ENCODE peak calls at places on chromosomes 5 and 9, in four cellular contexts. One of them, this sample, is unnamed.

GRCh38 chr9:69218166-69218565 is 44.1 kb downstream of the TJP2 start:
- DNase-seq in skeletal muscle cell: no peak
- DNase-seq in small intestine: no peak
- DNase-seq in cardiac fibroblast: no peak
- DNase-seq in this sample: no peak

GRCh38 chr5:765948-766631 is 18.4 kb downstream of the ZDHHC11B start:
- DNase-seq in cardiac fibroblast: no peak
- DNase-seq in skeletal muscle cell: no peak
- DNase-seq in small intestine: no peak
- DNase-seq in this sample: no peak

GRCh38 chr5:176676361-176676824 is 29.1 kb downstream of the TSPAN17 start:
- DNase-seq in cardiac fibroblast: peak; percentile 84
- DNase-seq in small intestine: no peak
- DNase-seq in skeletal muscle cell: no peak
- DNase-seq in this sample: peak; percentile 47

GRCh38 chr5:67289763-67290521 is 93.3 kb upstream of the CD180 start:
- DNase-seq in cardiac fibroblast: no peak
- DNase-seq in skeletal muscle cell: no peak
- DNase-seq in small intestine: no peak
- DNase-seq in this sample: peak; percentile 51

GRCh38 chr9:80720579-80720978 is 968.8 kb downstream of the TLE1 start:
- DNase-seq in cardiac fibroblast: no peak
- DNase-seq in small intestine: no peak
- DNase-seq in skeletal muscle cell: no peak
- DNase-seq in this sample: no peak

GRCh38 chr9:131259432-131259885 is 16.9 kb downstream of the FAM78A start:
- DNase-seq in small intestine: no peak
- DNase-seq in cardiac fibroblast: no peak
- DNase-seq in skeletal muscle cell: no peak
- DNase-seq in this sample: no peak

GRCh38 chr9:37528652-37529072 is 42.9 kb downstream of the POLR1E start:
- DNase-seq in cardiac fibroblast: no peak
- DNase-seq in skeletal muscle cell: no peak
- DNase-seq in small intestine: no peak
- DNase-seq in this sample: no peak

GRCh38 chr5:87360132-87360531 is 52.6 kb downstream of the CCNH start:
- DNase-seq in skeletal muscle cell: no peak
- DNase-seq in small intestine: no peak
- DNase-seq in cardiac fibroblast: no peak
- DNase-seq in this sample: no peak

GRCh38 chr5:174134545-174134944 is 89.0 kb downstream of the NSG2 start:
- DNase-seq in small intestine: no peak
- DNase-seq in skeletal muscle cell: no peak
- DNase-seq in cardiac fibroblast: no peak
- DNase-seq in this sample: no peak

GRCh38 chr9:110755179-110755578 is 86.6 kb downstream of the MUSK start:
- DNase-seq in cardiac fibroblast: no peak
- DNase-seq in skeletal muscle cell: no peak
- DNase-seq in small intestine: no peak
- DNase-seq in this sample: no peak

GRCh38 chr5:153425914-153426313 is 64.6 kb upstream of the GRIA1 start:
- DNase-seq in skeletal muscle cell: no peak
- DNase-seq in small intestine: no peak
- DNase-seq in cardiac fibroblast: peak; percentile 3
- DNase-seq in this sample: no peak

GRCh38 chr5:851553-851952 is 767 bp upstream of the ZDHHC11 start:
- DNase-seq in cardiac fibroblast: no peak
- DNase-seq in skeletal muscle cell: no peak
- DNase-seq in small intestine: no peak
- DNase-seq in this sample: no peak

GRCh38 chr5:130400091-130400490 is 495.8 kb downstream of the CHSY3 start:
- DNase-seq in skeletal muscle cell: peak; percentile 31
- DNase-seq in small intestine: no peak
- DNase-seq in cardiac fibroblast: peak; percentile 71
- DNase-seq in this sample: no peak

GRCh38 chr5:100697970-100698369 is 162.8 kb downstream of the FAM174A start:
- DNase-seq in small intestine: no peak
- DNase-seq in cardiac fibroblast: no peak
- DNase-seq in skeletal muscle cell: no peak
- DNase-seq in this sample: no peak

GRCh38 chr5:93723005-93723404 is 18.4 kb downstream of the POU5F2 start:
- DNase-seq in cardiac fibroblast: peak; percentile 31
- DNase-seq in small intestine: peak; percentile 73
- DNase-seq in skeletal muscle cell: no peak
- DNase-seq in this sample: peak; percentile 39

GRCh38 chr5:24621809-24622208 is 23.0 kb downstream of the CDH10 start:
- DNase-seq in skeletal muscle cell: no peak
- DNase-seq in small intestine: no peak
- DNase-seq in cardiac fibroblast: peak; percentile 35
- DNase-seq in this sample: no peak

GRCh38 chr5:175847503-175847902 is 23.9 kb upstream of the CPLX2 start:
- DNase-seq in cardiac fibroblast: peak; percentile 6
- DNase-seq in small intestine: no peak
- DNase-seq in skeletal muscle cell: no peak
- DNase-seq in this sample: peak; percentile 24

GRCh38 chr9:109001275-109001676 is 12.0 kb downstream of the CTNNAL1 start:
- DNase-seq in small intestine: peak; percentile 5
- DNase-seq in cardiac fibroblast: peak; percentile 88
- DNase-seq in skeletal muscle cell: peak; percentile 52
- DNase-seq in this sample: peak; percentile 87

GRCh38 chr5:57696906-57697590 is 214.4 kb upstream of the ACTBL2 start:
- DNase-seq in small intestine: no peak
- DNase-seq in skeletal muscle cell: no peak
- DNase-seq in cardiac fibroblast: no peak
- DNase-seq in this sample: no peak

GRCh38 chr5:150058480-150059126 is 27.8 kb downstream of the CSF1R start:
- DNase-seq in small intestine: peak; percentile 14
- DNase-seq in skeletal muscle cell: peak; percentile 53
- DNase-seq in cardiac fibroblast: peak; percentile 90
- DNase-seq in this sample: peak; percentile 91

GRCh38 chr5:105898183-105898582 is 1772.6 kb downstream of the EFNA5 start:
- DNase-seq in small intestine: no peak
- DNase-seq in cardiac fibroblast: no peak
- DNase-seq in skeletal muscle cell: no peak
- DNase-seq in this sample: no peak

GRCh38 chr9:16728128-16728505 is 142.4 kb downstream of the BNC2 start:
- DNase-seq in small intestine: no peak
- DNase-seq in cardiac fibroblast: peak; percentile 33
- DNase-seq in skeletal muscle cell: no peak
- DNase-seq in this sample: no peak

GRCh38 chr9:20591223-20591622 is 31.1 kb downstream of the MLLT3 start:
- DNase-seq in skeletal muscle cell: no peak
- DNase-seq in small intestine: no peak
- DNase-seq in cardiac fibroblast: no peak
- DNase-seq in this sample: peak; percentile 39

GRCh38 chr9:133122935-133123611 is 2.0 kb upstream of the RALGDS start:
- DNase-seq in skeletal muscle cell: no peak
- DNase-seq in small intestine: peak; percentile 84
- DNase-seq in cardiac fibroblast: peak; percentile 34
- DNase-seq in this sample: no peak

GRCh38 chr5:123538670-123539459 is 26.9 kb downstream of the CSNK1G3 start:
- DNase-seq in skeletal muscle cell: no peak
- DNase-seq in small intestine: no peak
- DNase-seq in cardiac fibroblast: peak; percentile 26
- DNase-seq in this sample: no peak

GRCh38 chr5:161399996-161400562 is 146.4 kb downstream of the GABRB2 start:
- DNase-seq in cardiac fibroblast: no peak
- DNase-seq in small intestine: no peak
- DNase-seq in skeletal muscle cell: no peak
- DNase-seq in this sample: no peak

GRCh38 chr9:130845901-130846381 is 10.9 kb downstream of the ABL1 start:
- DNase-seq in skeletal muscle cell: peak; percentile 79
- DNase-seq in small intestine: no peak
- DNase-seq in cardiac fibroblast: peak; percentile 90
- DNase-seq in this sample: peak; percentile 74

GRCh38 chr5:181223041-181223728 is at the start of gene TRIM41:
- DNase-seq in small intestine: peak; percentile 99
- DNase-seq in skeletal muscle cell: peak; percentile 98
- DNase-seq in cardiac fibroblast: peak; percentile 99
- DNase-seq in this sample: peak; percentile 99

GRCh38 chr9:119689879-119690278 is 320.6 kb upstream of the BRINP1 start:
- DNase-seq in cardiac fibroblast: no peak
- DNase-seq in small intestine: no peak
- DNase-seq in skeletal muscle cell: no peak
- DNase-seq in this sample: no peak

GRCh38 chr9:89430995-89431394 is 66.9 kb downstream of the SEMA4D start:
- DNase-seq in cardiac fibroblast: no peak
- DNase-seq in small intestine: peak; percentile 92
- DNase-seq in skeletal muscle cell: no peak
- DNase-seq in this sample: no peak

GRCh38 chr9:101536938-101537337 is 3.3 kb downstream of the RNF20 start:
- DNase-seq in small intestine: no peak
- DNase-seq in cardiac fibroblast: peak; percentile 48
- DNase-seq in skeletal muscle cell: no peak
- DNase-seq in this sample: no peak

GRCh38 chr5:123594434-123594833 is 82.5 kb downstream of the CSNK1G3 start:
- DNase-seq in skeletal muscle cell: no peak
- DNase-seq in cardiac fibroblast: no peak
- DNase-seq in small intestine: no peak
- DNase-seq in this sample: no peak

GRCh38 chr9:16445141-16445920 is 425.1 kb downstream of the BNC2 start:
- DNase-seq in cardiac fibroblast: peak; percentile 71
- DNase-seq in small intestine: no peak
- DNase-seq in skeletal muscle cell: no peak
- DNase-seq in this sample: peak; percentile 58

GRCh38 chr5:65126192-65126591 is 355.5 kb downstream of the ADAMTS6 start:
- DNase-seq in small intestine: no peak
- DNase-seq in cardiac fibroblast: peak; percentile 39
- DNase-seq in skeletal muscle cell: no peak
- DNase-seq in this sample: no peak

GRCh38 chr5:112554089-112554977 is 135.3 kb upstream of the EPB41L4A start:
- DNase-seq in cardiac fibroblast: peak; percentile 19
- DNase-seq in small intestine: no peak
- DNase-seq in skeletal muscle cell: peak; percentile 4
- DNase-seq in this sample: peak; percentile 21

GRCh38 chr5:100903036-100903887 is at the start of gene ST8SIA4:
- DNase-seq in cardiac fibroblast: peak; percentile 62
- DNase-seq in small intestine: peak; percentile 72
- DNase-seq in skeletal muscle cell: peak; percentile 42
- DNase-seq in this sample: peak; percentile 8

GRCh38 chr9:136305822-136306690 is 2.2 kb upstream of the CCDC187 start:
- DNase-seq in cardiac fibroblast: no peak
- DNase-seq in skeletal muscle cell: no peak
- DNase-seq in small intestine: no peak
- DNase-seq in this sample: no peak
- H3K4me3 ChIP-seq in cardiac fibroblast: no peak overlapping the region
- H3K4me3 ChIP-seq in skeletal muscle cell: no peak overlapping the region
- H3K4me3 ChIP-seq in small intestine: no peak overlapping the region
- H3K4me3 ChIP-seq in this sample: no peak overlapping the region

DNA sequence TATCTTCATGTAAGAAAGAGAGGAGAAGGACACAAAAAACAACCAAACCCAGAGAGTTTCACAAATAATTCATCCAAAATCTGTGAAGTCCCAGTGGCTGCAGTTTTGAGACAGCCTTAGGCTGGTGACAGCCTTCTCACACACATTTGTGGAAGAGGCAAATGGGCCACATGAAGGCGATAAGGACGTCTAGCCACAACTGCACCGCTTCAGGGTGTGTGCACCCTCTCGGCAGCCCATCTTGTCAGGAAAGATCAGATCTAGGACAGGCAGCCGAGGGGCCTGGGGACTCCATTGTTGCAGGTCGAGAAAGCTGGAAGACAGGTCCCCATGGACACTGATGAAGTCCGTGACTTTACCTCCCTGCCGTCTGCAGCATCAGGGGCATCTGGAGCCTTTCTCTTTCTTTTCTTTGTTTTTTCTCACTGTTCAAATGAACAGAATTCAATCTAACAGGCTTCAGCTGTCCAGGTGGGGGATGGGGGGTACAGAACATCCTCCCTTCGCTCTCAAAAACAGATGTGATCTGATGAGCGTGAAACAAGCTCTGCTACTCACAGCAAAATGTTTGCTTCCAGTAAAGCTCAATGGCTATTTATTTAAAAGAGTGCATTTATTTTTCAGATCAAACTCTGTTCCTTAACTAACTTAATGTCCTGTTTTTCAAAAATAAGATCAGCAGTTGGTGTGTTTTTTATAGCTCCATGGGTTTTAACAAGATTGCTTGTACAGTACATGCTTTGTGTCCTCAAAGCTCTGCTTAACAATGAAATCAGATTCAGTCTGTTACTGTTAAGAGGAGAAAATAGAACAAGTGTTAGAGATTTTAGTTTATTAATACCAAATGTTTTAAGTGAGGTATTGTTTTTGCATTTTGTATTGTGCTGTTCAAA is 111.9 kb upstream of the OTULINL start:
- DNase-seq in skeletal muscle cell: no peak
- DNase-seq in cardiac fibroblast: no peak
- DNase-seq in small intestine: no peak
- DNase-seq in this sample: peak; percentile 45
- H3K4me3 ChIP-seq in skeletal muscle cell: no peak overlapping the region
- H3K4me3 ChIP-seq in cardiac fibroblast: no peak overlapping the region
- H3K4me3 ChIP-seq in small intestine: no peak overlapping the region
- H3K4me3 ChIP-seq in this sample: no peak overlapping the region

GRCh38 chr9:35689601-35690446 is at the start of gene TPM2:
- DNase-seq in small intestine: no peak
- DNase-seq in cardiac fibroblast: peak; percentile 84
- DNase-seq in skeletal muscle cell: peak; percentile 73
- DNase-seq in this sample: peak; percentile 96

GRCh38 chr9:35690447-35691324 is 961 bp upstream of the TPM2 start:
- DNase-seq in skeletal muscle cell: peak; percentile 53
- DNase-seq in cardiac fibroblast: peak; percentile 75
- DNase-seq in small intestine: peak; percentile 43
- DNase-seq in this sample: peak; percentile 65

GRCh38 chr9:35691757-35692301 is 2.1 kb upstream of the TPM2 start:
- DNase-seq in small intestine: no peak
- DNase-seq in skeletal muscle cell: no peak
- DNase-seq in cardiac fibroblast: no peak
- DNase-seq in this sample: no peak

GRCh38 chr9:35689351-35689600 is 449 bp downstream of the TPM2 start:
- DNase-seq in cardiac fibroblast: no peak
- DNase-seq in small intestine: no peak
- DNase-seq in skeletal muscle cell: no peak
- DNase-seq in this sample: no peak

GRCh38 chr9:35691325-35691631 is 1.6 kb upstream of the TPM2 start:
- DNase-seq in skeletal muscle cell: no peak
- DNase-seq in cardiac fibroblast: no peak
- DNase-seq in small intestine: peak; percentile 12
- DNase-seq in this sample: no peak
- H3K4me3 ChIP-seq in skeletal muscle cell: peak overlapping the region; percentile 99
- H3K4me3 ChIP-seq in cardiac fibroblast: peak overlapping the region; percentile 77
- H3K4me3 ChIP-seq in small intestine: peak overlapping the region; percentile 58
- H3K4me3 ChIP-seq in this sample: peak overlapping the region; percentile 81

DNA sequence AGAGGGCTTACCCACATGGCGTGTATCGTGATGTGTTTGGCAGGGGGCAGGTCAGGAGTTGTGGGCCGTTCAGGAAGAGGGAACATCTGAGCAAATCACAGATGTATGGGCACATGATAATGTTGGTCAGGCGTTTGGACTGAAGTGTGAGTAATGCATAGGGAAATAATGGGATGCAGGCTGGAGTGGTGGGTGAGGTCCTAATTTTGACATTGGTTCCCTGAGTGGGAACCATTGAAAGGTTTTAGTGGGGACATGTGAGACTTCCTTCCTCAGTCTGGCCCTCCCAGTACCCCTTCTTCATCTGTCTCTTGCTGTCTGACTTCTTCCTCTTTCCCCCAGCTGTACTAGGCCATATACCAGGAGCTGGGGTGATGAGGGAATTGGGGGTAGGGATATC is 7.6 kb downstream of the OTULIN start:
- DNase-seq in skeletal muscle cell: no peak
- DNase-seq in cardiac fibroblast: no peak
- DNase-seq in small intestine: no peak
- DNase-seq in this sample: peak; percentile 22
- H3K4me3 ChIP-seq in skeletal muscle cell: no peak overlapping the region
- H3K4me3 ChIP-seq in cardiac fibroblast: no peak overlapping the region
- H3K4me3 ChIP-seq in small intestine: no peak overlapping the region
- H3K4me3 ChIP-seq in this sample: no peak overlapping the region